ENCODE peak calls at places on chromosomes 6 and 20, in seven cellular contexts. One of them, this sample, is unnamed.

GRCh38 chr6:161261325-161261724 is 12.5 kb downstream of the AGPAT4 start:
- DNase-seq in thyroid gland: no peak
- DNase-seq in brain pericyte: no peak
- DNase-seq in activated CD4-positive, alpha-beta T cell treated with anti-CD3 and anti-CD28 coated beads, Interleukin-2, amount 50 U/mL, for 1 hour: no peak
- DNase-seq in GM13977: no peak
- DNase-seq in progenitor cell of endocrine pancreas: no peak
- DNase-seq in GM12892: no peak
- DNase-seq in this sample: no peak

GRCh38 chr6:167907837-167908681 is 81.3 kb downstream of the AFDN start:
- DNase-seq in brain pericyte: no peak
- DNase-seq in GM12892: no peak
- DNase-seq in GM13977: no peak
- DNase-seq in thyroid gland: no peak
- DNase-seq in activated CD4-positive, alpha-beta T cell treated with anti-CD3 and anti-CD28 coated beads, Interleukin-2, amount 50 U/mL, for 1 hour: no peak
- DNase-seq in progenitor cell of endocrine pancreas: no peak
- DNase-seq in this sample: no peak

GRCh38 chr6:113907107-113907506 is 50.0 kb downstream of the MARCKS start:
- DNase-seq in brain pericyte: no peak
- DNase-seq in GM13977: no peak
- DNase-seq in thyroid gland: no peak
- DNase-seq in GM12892: no peak
- DNase-seq in progenitor cell of endocrine pancreas: no peak
- DNase-seq in activated CD4-positive, alpha-beta T cell treated with anti-CD3 and anti-CD28 coated beads, Interleukin-2, amount 50 U/mL, for 1 hour: no peak
- DNase-seq in this sample: no peak

GRCh38 chr20:48791014-48791413 is 36.8 kb downstream of the PREX1 start:
- DNase-seq in GM12892: no peak
- DNase-seq in brain pericyte: no peak
- DNase-seq in progenitor cell of endocrine pancreas: no peak
- DNase-seq in activated CD4-positive, alpha-beta T cell treated with anti-CD3 and anti-CD28 coated beads, Interleukin-2, amount 50 U/mL, for 1 hour: no peak
- DNase-seq in GM13977: no peak
- DNase-seq in thyroid gland: peak; percentile 27
- DNase-seq in this sample: no peak

GRCh38 chr6:155432293-155432692 is 23.3 kb downstream of the NOX3 start:
- DNase-seq in GM12892: no peak
- DNase-seq in progenitor cell of endocrine pancreas: no peak
- DNase-seq in thyroid gland: no peak
- DNase-seq in GM13977: no peak
- DNase-seq in activated CD4-positive, alpha-beta T cell treated with anti-CD3 and anti-CD28 coated beads, Interleukin-2, amount 50 U/mL, for 1 hour: no peak
- DNase-seq in brain pericyte: no peak
- DNase-seq in this sample: no peak

GRCh38 chr6:10019851-10020250 is 395.0 kb downstream of the TFAP2A start:
- DNase-seq in GM12892: no peak
- DNase-seq in brain pericyte: no peak
- DNase-seq in GM13977: no peak
- DNase-seq in progenitor cell of endocrine pancreas: no peak
- DNase-seq in activated CD4-positive, alpha-beta T cell treated with anti-CD3 and anti-CD28 coated beads, Interleukin-2, amount 50 U/mL, for 1 hour: no peak
- DNase-seq in thyroid gland: no peak
- DNase-seq in this sample: no peak

GRCh38 chr6:26158581-26159416 is 71.6 kb downstream of the HFE start:
- DNase-seq in GM13977: peak; percentile 30
- DNase-seq in GM12892: no peak
- DNase-seq in brain pericyte: no peak
- DNase-seq in thyroid gland: peak; percentile 72
- DNase-seq in progenitor cell of endocrine pancreas: no peak
- DNase-seq in activated CD4-positive, alpha-beta T cell treated with anti-CD3 and anti-CD28 coated beads, Interleukin-2, amount 50 U/mL, for 1 hour: peak; percentile 51
- DNase-seq in this sample: peak; percentile 27

GRCh38 chr6:13687917-13688351 is 23.7 kb downstream of the RANBP9 start:
- DNase-seq in thyroid gland: no peak
- DNase-seq in progenitor cell of endocrine pancreas: no peak
- DNase-seq in activated CD4-positive, alpha-beta T cell treated with anti-CD3 and anti-CD28 coated beads, Interleukin-2, amount 50 U/mL, for 1 hour: no peak
- DNase-seq in brain pericyte: no peak
- DNase-seq in GM13977: no peak
- DNase-seq in GM12892: no peak
- DNase-seq in this sample: no peak

GRCh38 chr20:57292611-57293010 is 26.2 kb upstream of the BMP7 start:
- DNase-seq in GM13977: no peak
- DNase-seq in progenitor cell of endocrine pancreas: no peak
- DNase-seq in brain pericyte: no peak
- DNase-seq in GM12892: no peak
- DNase-seq in thyroid gland: no peak
- DNase-seq in activated CD4-positive, alpha-beta T cell treated with anti-CD3 and anti-CD28 coated beads, Interleukin-2, amount 50 U/mL, for 1 hour: no peak
- DNase-seq in this sample: no peak

GRCh38 chr6:33731751-33732282 is 14.9 kb downstream of the IP6K3 start:
- DNase-seq in GM12892: no peak
- DNase-seq in brain pericyte: no peak
- DNase-seq in thyroid gland: peak; percentile 49
- DNase-seq in activated CD4-positive, alpha-beta T cell treated with anti-CD3 and anti-CD28 coated beads, Interleukin-2, amount 50 U/mL, for 1 hour: no peak
- DNase-seq in progenitor cell of endocrine pancreas: no peak
- DNase-seq in GM13977: no peak
- DNase-seq in this sample: no peak

GRCh38 chr6:147099974-147100373 is 104.2 kb upstream of the STXBP5 start:
- DNase-seq in GM13977: no peak
- DNase-seq in thyroid gland: no peak
- DNase-seq in brain pericyte: peak; percentile 34
- DNase-seq in progenitor cell of endocrine pancreas: no peak
- DNase-seq in GM12892: no peak
- DNase-seq in activated CD4-positive, alpha-beta T cell treated with anti-CD3 and anti-CD28 coated beads, Interleukin-2, amount 50 U/mL, for 1 hour: no peak
- DNase-seq in this sample: no peak

GRCh38 chr6:3442444-3443220 is 14.2 kb downstream of the SLC22A23 start:
- DNase-seq in thyroid gland: no peak
- DNase-seq in progenitor cell of endocrine pancreas: no peak
- DNase-seq in GM13977: no peak
- DNase-seq in GM12892: no peak
- DNase-seq in brain pericyte: no peak
- DNase-seq in activated CD4-positive, alpha-beta T cell treated with anti-CD3 and anti-CD28 coated beads, Interleukin-2, amount 50 U/mL, for 1 hour: no peak
- DNase-seq in this sample: no peak